ENCODE peak calls at places on chromosomes 2 and 18, in four cellular contexts. X is HCT116; F is cardiac muscle cell; R is CD4-positive, alpha-beta memory T cell. Q is an unnamed sample.

GRCh38 chr2:41267929-41268659 is 779.7 kb upstream of the PKDCC start:
- DNase-seq in X (no peak), F (no peak), R (no peak), Q (no peak)

GRCh38 chr2:96359310-96359709 is 23.7 kb downstream of the NCAPH start:
- DNase-seq in X (no peak), F (no peak), R (peak), Q (no peak)

GRCh38 chr18:62289047-62289446 is 36.1 kb upstream of the TNFRSF11A start:
- DNase-seq in X (no peak), F (no peak), R (no peak), Q (no peak)

GRCh38 chr2:217218269-217219140 is 358.6 kb upstream of the TNP1 start:
- DNase-seq in X (no peak), F (no peak), R (no peak), Q (no peak)

GRCh38 chr2:169091761-169092523 is 22.6 kb downstream of the DHRS9 start:
- DNase-seq in X (peak), F (no peak), R (no peak), Q (no peak)

GRCh38 chr2:11079131-11079824 is 76.0 kb upstream of the SLC66A3 start:
- DNase-seq in X (no peak), F (no peak), R (no peak), Q (no peak)

GRCh38 chr18:50151876-50152275 is 43.1 kb downstream of the MYO5B start:
- DNase-seq in X (no peak), F (no peak), R (no peak), Q (peak)

GRCh38 chr2:25787020-25787419 is 91.3 kb downstream of the ASXL2 start:
- DNase-seq in X (no peak), F (no peak), R (no peak), Q (no peak)

GRCh38 chr2:133439281-133439920 is 128.9 kb downstream of the NCKAP5 start:
- DNase-seq in X (no peak), F (no peak), R (no peak), Q (no peak)

GRCh38 chr2:198098918-198099317 is 294.5 kb downstream of the PLCL1 start:
- DNase-seq in X (no peak), F (no peak), R (no peak), Q (no peak)

GRCh38 chr2:74553892-74554820 is at the start of the genes DOK1 and LOXL3:
- DNase-seq in X (no peak), F (peak), R (peak), Q (no peak)

GRCh38 chr2:189318761-189319160 is 122.5 kb upstream of the WDR75 start:
- DNase-seq in X (no peak), F (no peak), R (no peak), Q (no peak)

GRCh38 chr2:4604767-4605166 is 901.4 kb downstream of the DCDC2C start:
- DNase-seq in X (no peak), F (no peak), R (no peak), Q (no peak)

GRCh38 chr2:160156084-160156483 is 44.0 kb downstream of the ITGB6 start:
- DNase-seq in X (no peak), F (no peak), R (no peak), Q (no peak)

GRCh38 chr2:68747413-68747812 is 12.8 kb downstream of the ARHGAP25 start:
- DNase-seq in X (no peak), F (no peak), R (no peak), Q (no peak)

GRCh38 chr2:10768063-10768507 is 44.5 kb downstream of the PDIA6 start:
- DNase-seq in X (no peak), F (no peak), R (no peak), Q (no peak)

GRCh38 chr2:202643012-202643858 is 8.5 kb downstream of the FAM117B start:
- DNase-seq in X (no peak), F (no peak), R (peak), Q (no peak)

GRCh38 chr2:148301362-148301761 is 280.5 kb downstream of the MBD5 start:
- DNase-seq in X (no peak), F (no peak), R (no peak), Q (no peak)

GRCh38 chr18:58572181-58572580 is 56.7 kb downstream of the ALPK2 start:
- DNase-seq in X (no peak), F (no peak), R (no peak), Q (no peak)

GRCh38 chr2:70440621-70441020 is 113.0 kb downstream of the TGFA start:
- DNase-seq in X (no peak), F (no peak), R (peak), Q (no peak)

GRCh38 chr2:3422161-3422767 is 42.8 kb downstream of the TRAPPC12 start:
- DNase-seq in X (no peak), F (no peak), R (no peak), Q (no peak)

GRCh38 chr2:96321230-96322103 is 3.6 kb upstream of the ITPRIPL1 start:
- DNase-seq in X (no peak), F (peak), R (peak), Q (no peak)

GRCh38 chr2:54574107-54574859 is 118.2 kb downstream of the SPTBN1 start:
- DNase-seq in X (no peak), F (no peak), R (peak), Q (no peak)

GRCh38 chr2:136297312-136297711 is 179.4 kb upstream of the CXCR4 start:
- DNase-seq in X (no peak), F (no peak), R (no peak), Q (no peak)

GRCh38 chr2:185208261-185208660 is 530.3 kb upstream of the FSIP2 start:
- DNase-seq in X (peak), F (peak), R (no peak), Q (no peak)

GRCh38 chr18:49631146-49631866 is 69.4 kb downstream of the LIPG start:
- DNase-seq in X (no peak), F (no peak), R (no peak), Q (no peak)

GRCh38 chr2:231356474-231356849 is 39.0 kb upstream of the B3GNT7 start:
- DNase-seq in X (no peak), F (no peak), R (no peak), Q (no peak)

GRCh38 chr2:201144101-201145051 is 28.4 kb downstream of the CFLAR start:
- DNase-seq in X (no peak), F (no peak), R (no peak), Q (no peak)

GRCh38 chr2:59658906-59659305 is 894.5 kb downstream of the BCL11A start:
- DNase-seq in X (no peak), F (no peak), R (no peak), Q (no peak)

GRCh38 chr2:174248187-174248997 is at the start of gene OLA1:
- DNase-seq in X (peak), F (peak), R (peak), Q (peak)
- H3K27ac ChIP-seq in X (peak), F (peak), R (peak), Q (peak)

DNA sequence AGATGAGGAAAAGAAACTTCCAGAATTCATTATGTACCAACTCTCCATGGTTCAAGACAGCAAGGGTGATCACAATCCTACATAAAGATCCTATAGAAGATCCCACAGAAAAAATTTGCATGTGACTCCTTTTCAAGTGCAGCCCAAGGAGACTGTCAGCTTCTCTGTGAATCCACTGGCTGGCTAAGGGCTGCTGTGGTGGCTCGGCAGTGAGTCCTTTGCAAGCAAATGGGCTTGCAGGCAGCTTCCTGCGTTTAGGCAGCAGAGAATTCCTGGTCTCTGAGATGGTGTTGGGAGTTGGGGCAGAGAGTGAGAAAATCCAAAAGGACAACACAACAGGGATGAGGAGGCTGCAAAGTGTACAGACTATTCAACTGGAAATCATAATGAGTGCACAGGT is 43.4 kb downstream of the NABP1 start:
- DNase-seq in X (no peak), F (no peak), R (no peak), Q (no peak)
- H3K4me3 ChIP-seq in X (no peak), F (no peak), R (no peak), Q (no peak)

GRCh38 chr2:120546077-120546864 is 189.4 kb upstream of the GLI2 start:
- DNase-seq in X (no peak), F (no peak), R (no peak), Q (no peak)
- H3K27ac ChIP-seq in X (no peak), F (no peak), R (no peak), Q (no peak)

DNA sequence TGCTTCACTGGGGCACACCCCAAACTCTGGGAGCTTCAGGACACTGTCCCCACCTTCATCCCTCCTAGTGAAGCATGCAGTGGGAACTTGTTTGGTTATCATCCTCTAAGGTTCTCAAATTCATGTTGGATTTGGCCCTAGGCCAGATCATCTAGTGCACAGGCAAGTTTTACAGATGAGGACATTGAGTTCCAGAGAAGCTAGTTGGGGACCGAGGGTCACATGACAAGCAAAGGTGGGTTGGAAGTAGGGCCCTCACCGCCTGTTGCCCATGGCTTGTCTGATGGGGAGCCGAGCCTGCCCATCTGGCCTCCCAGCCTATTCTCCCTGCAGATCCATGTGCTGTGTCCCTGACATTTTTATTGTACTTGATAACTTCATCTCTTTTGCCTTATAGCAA is 2.8 kb downstream of the PRKCE start:
- DNase-seq in X (no peak), F (no peak), R (no peak), Q (no peak)
- H3K4me3 ChIP-seq in X (no peak), F (no peak), R (no peak), Q (no peak)

DNA sequence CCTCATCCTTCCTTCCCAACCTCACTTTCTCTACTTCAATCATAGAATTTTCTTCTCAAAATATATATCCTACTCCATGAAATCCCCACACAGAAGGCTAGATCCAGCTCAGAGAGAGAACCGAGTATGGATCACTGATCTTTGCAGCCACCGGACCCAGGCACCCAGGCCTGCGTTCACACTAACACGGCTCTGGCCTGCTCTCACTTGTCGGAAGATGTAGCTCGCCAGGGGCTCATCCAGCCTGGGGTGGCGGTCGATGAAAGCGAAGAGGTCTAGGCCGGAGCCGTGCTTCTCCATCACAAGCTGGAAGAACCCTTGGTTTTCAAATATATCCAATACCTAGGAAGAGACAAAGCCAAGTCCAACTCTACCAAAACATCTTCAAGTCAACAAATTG is 12.7 kb upstream of the MTERF4 start:
- DNase-seq in X (no peak), F (no peak), R (no peak), Q (no peak)
- H3K27ac ChIP-seq in X (no peak), F (no peak), R (no peak), Q (no peak)

GRCh38 chr2:39435254-39435653 is 1.8 kb downstream of the MAP4K3 start:
- DNase-seq in X (no peak), F (peak), R (no peak), Q (no peak)
- H3K4me3 ChIP-seq in X (no peak), F (peak), R (no peak), Q (peak)

DNA sequence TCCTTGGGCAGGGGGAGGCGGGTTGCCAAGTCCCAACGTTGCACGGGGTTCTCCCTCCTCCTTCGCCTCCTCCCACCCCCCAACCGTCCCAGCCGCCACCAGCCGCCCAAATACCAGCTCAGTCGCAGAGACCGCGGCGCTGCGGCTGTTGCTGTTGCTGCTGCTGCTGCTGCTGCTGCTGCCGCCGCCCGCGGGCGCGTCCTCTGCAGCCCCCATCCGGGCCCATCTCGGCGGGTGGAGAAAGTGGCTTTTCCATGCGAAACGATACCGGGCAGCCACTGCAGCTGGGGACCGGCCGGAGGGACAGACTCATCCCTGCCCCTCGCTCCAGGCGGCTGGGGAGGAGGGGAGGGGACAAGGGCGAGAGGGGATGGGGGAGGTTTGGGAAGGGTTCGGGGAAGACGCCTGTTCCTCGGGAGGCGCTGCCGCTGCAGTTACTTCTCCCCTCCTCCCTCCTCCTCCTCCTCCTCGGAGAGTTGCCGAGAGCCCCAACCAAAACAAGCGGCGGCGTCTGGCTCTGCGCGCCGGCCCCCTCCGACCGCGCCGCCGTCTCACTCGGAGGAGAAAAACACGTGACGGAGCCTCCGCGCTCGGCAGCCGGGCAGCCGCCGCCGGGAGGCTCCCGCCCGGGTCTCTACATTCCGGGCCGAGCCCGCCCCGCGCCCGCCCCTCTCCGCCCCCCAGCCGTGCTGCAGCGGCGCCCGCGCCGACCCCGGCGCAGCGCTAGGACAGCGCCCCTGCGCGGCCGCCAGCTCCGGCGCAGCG is at the start of gene IRS1:
- DNase-seq in X (peak), F (peak), R (peak), Q (no peak)
- H3K27ac ChIP-seq in X (peak), F (peak), R (peak), Q (peak)

GRCh38 chr18:75407468-75408437 is 19.8 kb downstream of the SMIM21 start:
- DNase-seq in X (no peak), F (no peak), R (no peak), Q (no peak)
- H3K4me3 ChIP-seq in X (no peak), F (no peak), R (no peak), Q (no peak)

DNA sequence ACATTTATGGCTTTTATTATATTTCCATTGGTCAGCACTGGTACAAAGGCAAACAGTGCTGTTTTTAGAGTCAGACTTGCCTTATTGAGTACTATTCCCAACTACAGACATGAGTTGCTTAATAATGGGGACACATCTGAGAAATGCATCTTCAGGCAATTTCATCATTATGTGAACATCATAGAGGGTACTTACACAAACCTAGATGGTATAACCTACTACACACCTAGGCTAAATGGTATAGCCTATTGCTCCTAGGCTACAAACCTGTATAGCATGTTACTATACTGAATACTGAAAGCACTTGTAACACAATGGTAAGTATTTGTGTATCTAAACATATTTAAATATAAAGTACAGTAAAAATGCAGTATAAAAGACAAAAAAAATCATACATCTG is 36.4 kb downstream of the OLA1 start:
- DNase-seq in X (no peak), F (no peak), R (no peak), Q (no peak)
- H3K27ac ChIP-seq in X (no peak), F (no peak), R (no peak), Q (no peak)